ENCODE peak calls at places on chromosomes 1 and 21, in seven cellular contexts. S is CD8-positive, alpha-beta T cell; D is ovary; P is cardiac fibroblast; Q is right lobe of liver; R is IMR-90; B is AG04449. T is an unnamed sample.

GRCh38 chr21:37534431-37534830 is 167.9 kb downstream of the DYRK1A start:
- DNase-seq in S (no peak), D (no peak), P (no peak), Q (no peak), R (no peak), B (no peak), T (no peak)

GRCh38 chr1:177998696-177999631 is 29.1 kb upstream of the SEC16B start:
- DNase-seq in S (no peak), D (no peak), P (no peak), Q (no peak), R (no peak), B (no peak), T (peak)

GRCh38 chr1:228082975-228083870 is 715 bp downstream of the ARF1 start:
- DNase-seq in S (no peak), D (peak), P (peak), Q (peak), R (peak), B (no peak), T (peak)

GRCh38 chr1:3564921-3565831 is 46.1 kb downstream of the MEGF6 start:
- DNase-seq in S (peak), D (no peak), P (peak), Q (no peak), R (peak), B (no peak), T (peak)

GRCh38 chr1:94768046-94768445 is 52.1 kb upstream of the SLC44A3 start:
- DNase-seq in S (no peak), D (no peak), P (no peak), Q (no peak), R (no peak), B (no peak), T (no peak)

GRCh38 chr1:208090776-208091291 is 153.3 kb downstream of the PLXNA2 start:
- DNase-seq in S (no peak), D (no peak), P (no peak), Q (no peak), R (no peak), B (no peak), T (no peak)

GRCh38 chr21:37060296-37060695 is 12.6 kb downstream of the PIGP start:
- DNase-seq in S (no peak), D (no peak), P (peak), Q (no peak), R (peak), B (peak), T (peak)

GRCh38 chr1:61012365-61012764 is 70.0 kb upstream of the NFIA start:
- DNase-seq in S (no peak), D (no peak), P (no peak), Q (no peak), R (no peak), B (no peak), T (no peak)

GRCh38 chr21:29737188-29737587 is 202.6 kb downstream of the GRIK1 start:
- DNase-seq in S (no peak), D (no peak), P (no peak), Q (no peak), R (no peak), B (no peak), T (no peak)

GRCh38 chr1:159937014-159937750 is 8.2 kb downstream of the IGSF9 start:
- DNase-seq in S (no peak), D (no peak), P (no peak), Q (no peak), R (no peak), B (no peak), T (peak)

GRCh38 chr1:228075801-228076271 is 6.7 kb upstream of the ARF1 start:
- DNase-seq in S (no peak), D (peak), P (no peak), Q (no peak), R (no peak), B (no peak), T (no peak)

GRCh38 chr1:206935491-206936067 is 10.7 kb downstream of the PIGR start:
- DNase-seq in S (peak), D (no peak), P (peak), Q (peak), R (peak), B (no peak), T (no peak)
- TF ChIP-seq CTCF in S (peak), D (no peak), P (peak), Q (peak), R (peak), B (peak), T (no peak)

GRCh38 chr1:206471415-206471801 is 1.1 kb downstream of the IKBKE start:
- DNase-seq in S (no peak), D (no peak), P (no peak), Q (no peak), R (no peak), B (no peak), T (no peak)

GRCh38 chr1:206471993-206472392 is 1.7 kb downstream of the IKBKE start:
- DNase-seq in S (no peak), D (no peak), P (no peak), Q (no peak), R (no peak), B (no peak), T (no peak)

GRCh38 chr1:206470692-206471414 is 577 bp downstream of the IKBKE start:
- DNase-seq in S (peak), D (no peak), P (peak), Q (no peak), R (peak), B (no peak), T (peak)

GRCh38 chr1:206472886-206473285 is 2.6 kb downstream of the IKBKE start:
- DNase-seq in S (no peak), D (no peak), P (no peak), Q (no peak), R (no peak), B (no peak), T (no peak)

GRCh38 chr1:206472454-206472853 is 2.2 kb downstream of the IKBKE start:
- DNase-seq in S (peak), D (no peak), P (peak), Q (no peak), R (peak), B (no peak), T (peak)
- H3K4me3 ChIP-seq in S (peak), D (no peak), P (no peak), Q (no peak), R (no peak), B (peak), T (no peak)

DNA sequence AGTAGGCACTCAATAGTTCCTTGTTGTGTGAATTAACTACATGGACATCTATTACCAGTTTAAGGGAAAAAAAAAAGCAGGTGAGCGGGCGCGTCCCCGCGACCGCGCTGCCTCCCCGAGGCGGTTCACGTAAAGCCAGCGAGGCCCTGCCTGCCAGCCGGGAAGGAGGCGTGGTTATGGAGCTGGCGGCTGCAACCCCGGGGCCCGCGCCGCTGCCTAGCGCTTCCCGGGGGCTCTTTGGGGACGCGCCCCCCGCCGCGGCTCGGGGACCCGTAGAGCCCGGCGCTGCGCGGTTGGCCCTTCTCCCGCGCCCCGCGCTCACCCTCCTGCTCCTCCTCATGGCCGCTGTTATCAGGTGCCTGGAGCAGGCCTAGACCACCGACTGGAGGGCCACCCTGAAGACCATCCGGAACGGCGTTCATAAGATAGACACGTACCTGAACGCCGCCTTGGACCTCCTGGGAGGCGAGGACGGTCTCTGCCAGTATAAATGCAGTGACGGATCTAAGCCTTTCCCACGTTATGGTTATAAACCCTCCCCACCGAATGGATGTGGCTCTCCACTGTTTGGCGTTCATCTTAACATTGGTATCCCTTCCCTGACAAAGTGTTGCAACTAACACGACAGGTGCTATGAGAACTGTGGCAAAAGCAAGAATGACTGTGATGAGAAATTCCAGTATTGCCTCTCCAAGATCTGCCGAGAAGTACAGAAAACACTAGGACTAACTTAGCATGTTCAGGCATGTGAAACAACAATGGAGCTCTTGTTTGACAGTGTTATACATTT is 2.6 kb upstream of the CC2D1B start:
- DNase-seq in S (peak), D (peak), P (peak), Q (peak), R (peak), B (no peak), T (peak)
- TF ChIP-seq CTCF in S (no peak), D (no peak), P (peak), Q (peak), R (peak), B (peak), T (peak)

DNA sequence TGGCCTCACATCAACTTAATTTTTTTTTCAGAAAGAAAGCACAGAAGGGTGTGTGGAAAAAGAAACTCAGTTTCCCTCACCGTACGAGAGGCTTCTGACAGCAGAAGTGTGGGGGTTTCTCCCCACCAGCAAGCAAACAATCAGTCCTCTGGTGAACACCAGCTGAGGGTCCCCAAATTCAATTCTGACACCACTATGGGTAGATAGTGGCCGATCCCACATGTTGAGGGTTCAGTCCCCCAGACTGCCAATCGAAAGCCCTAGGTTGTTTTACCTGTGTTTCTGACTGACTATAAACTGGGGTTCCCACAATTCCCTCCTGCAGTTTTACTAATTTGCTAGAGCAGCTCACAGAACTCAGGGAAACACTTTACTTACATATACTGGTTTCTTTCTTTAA is 2.1 kb downstream of the IFI6 start:
- DNase-seq in S (no peak), D (no peak), P (no peak), Q (peak), R (no peak), B (no peak), T (no peak)
- H3K4me3 ChIP-seq in S (peak), D (no peak), P (no peak), Q (no peak), R (no peak), B (no peak), T (no peak)

GRCh38 chr1:1302006-1302430 is 5.7 kb downstream of the ACAP3 start:
- DNase-seq in S (no peak), D (no peak), P (no peak), Q (no peak), R (no peak), B (no peak), T (no peak)
- TF ChIP-seq CTCF in S (peak), D (no peak), P (peak), Q (peak), R (peak), B (peak), T (peak)

GRCh38 chr1:11923069-11923826 is 3.0 kb downstream of the KIAA2013 start:
- DNase-seq in S (no peak), D (no peak), P (no peak), Q (peak), R (no peak), B (no peak), T (no peak)
- H3K4me3 ChIP-seq in S (no peak), D (no peak), P (no peak), Q (peak), R (no peak), B (no peak), T (no peak)

GRCh38 chr1:200561856-200562214 is 58.7 kb downstream of the KIF14 start:
- DNase-seq in S (no peak), D (no peak), P (no peak), Q (no peak), R (no peak), B (no peak), T (no peak)

GRCh38 chr1:200558866-200559459 is 61.6 kb downstream of the KIF14 start:
- DNase-seq in S (no peak), D (no peak), P (peak), Q (no peak), R (peak), B (peak), T (peak)

GRCh38 chr1:200550367-200550766 is 70.2 kb downstream of the KIF14 start:
- DNase-seq in S (no peak), D (no peak), P (no peak), Q (no peak), R (peak), B (no peak), T (peak)

GRCh38 chr1:200556005-200556404 is 64.5 kb downstream of the KIF14 start:
- DNase-seq in S (no peak), D (no peak), P (no peak), Q (no peak), R (peak), B (no peak), T (no peak)
- TF ChIP-seq CTCF in S (no peak), D (no peak), P (no peak), Q (no peak), R (peak), B (no peak), T (no peak)